ENCODE peak calls at places on chromosomes 12 and 14, in four cellular contexts. G is mucosa of descending colon, U is GM13976, H is A549. K is an unnamed sample.

GRCh38 chr14:32201816-32202467 is at the start of gene RNU6-7:
- DNase-seq in G (no peak), U (no peak), H (no peak), K (peak; percentile 31)

GRCh38 chr12:132066345-132066685 is 77.8 kb downstream of the DDX51 start:
- DNase-seq in G (no peak), U (peak; percentile 74), H (no peak), K (no peak)

GRCh38 chr12:124150176-124150575 is 144.7 kb upstream of the RFLNA start:
- DNase-seq in G (no peak), U (no peak), H (no peak), K (peak; percentile 84)

GRCh38 chr14:58243790-58244555 is 670 bp upstream of the PSMA3 start:
- DNase-seq in G (no peak), U (no peak), H (peak; percentile 45), K (no peak)

GRCh38 chr12:2858944-2859352 is 2.1 kb upstream of the TEX52 start:
- DNase-seq in G (no peak), U (no peak), H (no peak), K (no peak)

GRCh38 chr14:60945984-60946383 is 34.9 kb downstream of the TRMT5 start:
- DNase-seq in G (no peak), U (no peak), H (no peak), K (no peak)

GRCh38 chr12:67320614-67321305 is 51.6 kb downstream of the CAND1 start:
- DNase-seq in G (no peak), U (no peak), H (no peak), K (no peak)

GRCh38 chr12:104358353-104359003 is 54.9 kb downstream of the EID3 start:
- DNase-seq in G (no peak), U (peak; percentile 79), H (no peak), K (peak; percentile 48)

GRCh38 chr12:50221228-50222008 is 54.2 kb upstream of the CERS5 start:
- DNase-seq in G (no peak), U (peak; percentile 31), H (no peak), K (no peak)

GRCh38 chr12:2302711-2303255 is 250.0 kb downstream of the CACNA1C start:
- DNase-seq in G (no peak), U (no peak), H (no peak), K (no peak)

GRCh38 chr12:1424674-1425395 is 169.5 kb downstream of the FBXL14 start:
- DNase-seq in G (no peak), U (no peak), H (no peak), K (no peak)

GRCh38 chr14:76776306-76777251 is 15.3 kb downstream of the VASH1 start:
- DNase-seq in G (no peak), U (no peak), H (no peak), K (no peak)

GRCh38 chr14:32331227-32331597 is 2.1 kb downstream of the AKAP6 start:
- DNase-seq in G (no peak), U (no peak), H (no peak), K (no peak)

GRCh38 chr14:34693228-34693939 is 21.0 kb downstream of the CFL2 start:
- DNase-seq in G (peak; percentile 53), U (no peak), H (peak; percentile 68), K (peak; percentile 20)

GRCh38 chr12:21806255-21806654 is 31.7 kb upstream of the KCNJ8 start:
- DNase-seq in G (no peak), U (no peak), H (no peak), K (no peak)

GRCh38 chr14:92683041-92683440 is 65.4 kb downstream of the LGMN start:
- DNase-seq in G (no peak), U (no peak), H (no peak), K (no peak)

GRCh38 chr12:49251357-49251756 is 13.5 kb upstream of the TUBA1C start:
- DNase-seq in G (no peak), U (no peak), H (no peak), K (no peak)

GRCh38 chr12:52181757-52182156 is 10.1 kb downstream of the KRT80 start:
- DNase-seq in G (no peak), U (no peak), H (no peak), K (peak; percentile 9)

GRCh38 chr14:72510566-72510965 is 383.3 kb downstream of the DPF3 start:
- DNase-seq in G (no peak), U (no peak), H (no peak), K (no peak)
- TF ChIP-seq CTCF in G (no peak), U (no peak), H (no peak), K (no peak)

GRCh38 chr14:65286443-65286842 is 126.1 kb upstream of the FUT8 start:
- DNase-seq in G (no peak), U (peak; percentile 59), H (peak; percentile 32), K (no peak)

GRCh38 chr14:65282909-65283253 is 129.6 kb upstream of the FUT8 start:
- DNase-seq in G (no peak), U (no peak), H (no peak), K (no peak)

GRCh38 chr14:65290830-65291229 is 121.7 kb upstream of the FUT8 start:
- DNase-seq in G (no peak), U (no peak), H (no peak), K (no peak)

GRCh38 chr14:65291561-65291960 is 121.0 kb upstream of the FUT8 start:
- DNase-seq in G (no peak), U (no peak), H (no peak), K (no peak)

GRCh38 chr14:65287264-65288131 is 125.0 kb upstream of the FUT8 start:
- DNase-seq in G (peak; percentile 67), U (peak; percentile 81), H (no peak), K (no peak)
- TF ChIP-seq CTCF in G (no peak), U (no peak), H (no peak), K (no peak)

DNA sequence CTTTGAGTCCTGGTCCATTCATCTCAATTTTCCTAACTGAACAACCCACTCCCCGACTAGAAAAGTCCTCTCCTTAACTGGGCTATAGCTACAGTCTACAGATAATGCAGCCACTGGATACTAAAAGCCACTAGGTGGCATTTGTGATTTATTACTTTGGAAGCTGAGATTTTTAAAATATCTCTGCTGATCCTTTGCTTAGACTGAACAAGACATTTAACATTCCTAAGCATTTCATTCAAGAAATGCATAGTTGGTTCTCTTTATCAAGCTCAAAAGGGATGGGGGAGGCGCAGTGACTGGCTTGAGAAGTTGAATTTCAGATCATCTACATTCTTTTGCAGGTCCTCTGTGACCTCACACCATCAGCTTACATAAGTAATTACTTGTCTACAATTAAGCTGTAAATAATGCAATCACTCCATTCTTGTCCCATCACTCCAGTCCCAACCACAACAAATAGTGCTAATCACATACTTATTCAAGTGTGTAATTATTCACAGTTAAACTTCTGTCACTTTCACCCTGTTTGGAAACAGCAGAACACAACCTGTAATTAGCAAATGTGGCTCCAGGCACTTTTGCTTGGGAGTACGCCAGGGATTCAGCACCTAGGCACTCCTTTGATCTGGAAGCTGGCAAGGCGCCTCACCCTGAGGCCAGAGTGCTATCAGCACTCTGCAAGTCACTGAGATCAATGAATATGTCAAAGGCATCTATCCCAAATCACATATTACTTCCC is 203.5 kb downstream of the NOVA1 start:
- DNase-seq in G (no peak), U (no peak), H (peak; percentile 8), K (no peak)
- TF ChIP-seq CTCF in G (no peak), U (no peak), H (peak; percentile 56), K (no peak)

GRCh38 chr12:128942960-128943477 is 89.7 kb downstream of the GLT1D1 start:
- DNase-seq in G (no peak), U (no peak), H (no peak), K (no peak)
- TF ChIP-seq CTCF in G (no peak), U (no peak), H (no peak), K (no peak)

GRCh38 chr12:128743911-128744310 is 79.8 kb downstream of the SLC15A4 start:
- DNase-seq in G (no peak), U (no peak), H (no peak), K (no peak)
- TF ChIP-seq CTCF in G (no peak), U (no peak), H (no peak), K (no peak)

K was measured in glutamatergic neuron.